ENCODE peak calls at places on chromosome 16, in seven cellular contexts. G is NCI-H774; M is GM04503; O is kidney; D is naive thymus-derived CD4-positive, alpha-beta T cell; P is Ammon's horn; Y is RWPE1. N is an unnamed sample.

GRCh38 chr16:57266531-57267268 is 17.8 kb downstream of the PLLP start:
- DNase-seq in O (peak), G (no peak), P (no peak), D (peak), M (no peak), Y (peak), N (no peak)

GRCh38 chr16:84320511-84320910 is 25.8 kb downstream of the WFDC1 start:
- DNase-seq in M (no peak), P (no peak), D (no peak), G (no peak), Y (no peak), O (no peak), N (no peak)

GRCh38 chr16:15970743-15971434 is 21.5 kb downstream of the ABCC1 start:
- DNase-seq in D (no peak), M (no peak), P (no peak), G (no peak), Y (no peak), O (no peak), N (no peak)

GRCh38 chr16:69166221-69166833 is 20.6 kb upstream of the SNTB2 start:
- DNase-seq in P (no peak), G (no peak), O (no peak), Y (no peak), D (peak), M (no peak), N (no peak)

GRCh38 chr16:28321700-28322411 is 29.5 kb downstream of the SBK1 start:
- DNase-seq in M (no peak), D (no peak), G (no peak), O (peak), Y (peak), P (no peak), N (no peak)

GRCh38 chr16:57084257-57084770 is 8.1 kb upstream of the CPNE2 start:
- DNase-seq in P (peak), O (peak), D (peak), M (no peak), Y (peak), G (peak), N (peak)

GRCh38 chr16:75555213-75555706 is 792 bp downstream of the TMEM231 start:
- DNase-seq in M (peak), G (peak), Y (peak), O (peak), D (no peak), P (peak), N (peak)

GRCh38 chr16:13756411-13756810 is 163.5 kb upstream of the ERCC4 start:
- DNase-seq in D (no peak), Y (no peak), P (no peak), G (no peak), M (no peak), O (no peak), N (no peak)

GRCh38 chr16:82651921-82652601 is 25.3 kb downstream of the CDH13 start:
- DNase-seq in P (no peak), G (no peak), M (no peak), O (no peak), D (no peak), Y (no peak), N (no peak)